ENCODE peak calls at places on chromosome X, in six cellular contexts. Q is activated naive CD8-positive, alpha-beta T cell treated with anti-CD3 and anti-CD28 coated beads, Interleukin-2, amount 10 ng/mL, durations not matched to agents 7 days and 5 days; U is HepG2; N is central memory CD8-positive, alpha-beta T cell; M is activated T-cell treated with anti-CD3 and anti-CD28 coated beads, Interleukin-2, amount 50 U/mL, for 4 hours; E is right cardiac atrium. O is an unnamed sample.
A peak's percentile ranks its signal among the peaks of the same experiment; 100 is the strongest.

GRCh38 chrX:35699642-35700041 is 98.5 kb upstream of the MAGEB16 start:
- ATAC-seq in Q (no peak), U (no peak), N (no peak), M (no peak), E (no peak), O (no peak)

GRCh38 chrX:123927845-123928244 is 33.7 kb upstream of the STAG2 start:
- ATAC-seq in Q (no peak), U (no peak), N (no peak), M (no peak), E (no peak), O (no peak)

GRCh38 chrX:147376601-147377387 is 534.9 kb upstream of the FMR1 start:
- ATAC-seq in Q (no peak), U (no peak), N (no peak), M (no peak), E (no peak), O (no peak)

GRCh38 chrX:70001269-70001668 is 48.5 kb downstream of the AWAT2 start:
- ATAC-seq in Q (no peak), U (no peak), N (no peak), M (no peak), E (peak; percentile 82), O (no peak)

GRCh38 chrX:33204889-33205288 is 6.5 kb downstream of the DMD start:
- ATAC-seq in Q (no peak), U (no peak), N (no peak), M (no peak), E (peak; percentile 74), O (no peak)

GRCh38 chrX:134172588-134173259 is 64.3 kb upstream of the CCDC160 start:
- ATAC-seq in Q (peak; percentile 62), U (peak; percentile 82), N (peak; percentile 45), M (peak; percentile 59), E (peak; percentile 70), O (peak; percentile 44)

GRCh38 chrX:96147645-96148044 is 537.0 kb upstream of the DIAPH2 start:
- ATAC-seq in Q (no peak), U (no peak), N (no peak), M (no peak), E (no peak), O (no peak)

GRCh38 chrX:153505361-153505760 is 10.6 kb downstream of the BGN start:
- ATAC-seq in Q (no peak), U (no peak), N (no peak), M (no peak), E (no peak), O (no peak)

GRCh38 chrX:7115557-7115956 is 32.0 kb upstream of the STS start:
- ATAC-seq in Q (no peak), U (no peak), N (no peak), M (no peak), E (peak; percentile 84), O (no peak)

GRCh38 chrX:21674430-21675186 is 16.5 kb upstream of the KLHL34 start:
- ATAC-seq in Q (no peak), U (no peak), N (no peak), M (no peak), E (no peak), O (no peak)

GRCh38 chrX:153828308-153828707 is 2.0 kb downstream of the PDZD4 start:
- ATAC-seq in Q (no peak), U (no peak), N (no peak), M (no peak), E (no peak), O (no peak)

GRCh38 chrX:65740909-65741308 is 73.5 kb downstream of the MSN start:
- ATAC-seq in Q (no peak), U (no peak), N (no peak), M (no peak), E (no peak), O (no peak)

GRCh38 chrX:21944136-21944615 is 3.7 kb downstream of the SMS start:
- ATAC-seq in Q (no peak), U (no peak), N (no peak), M (no peak), E (no peak), O (no peak)

GRCh38 chrX:153806999-153807575 is 12.6 kb downstream of the SSR4 start:
- ATAC-seq in Q (no peak), U (no peak), N (no peak), M (no peak), E (no peak), O (peak; percentile 81)

GRCh38 chrX:149877636-149878035 is 3.3 kb upstream of the MAGEA8 start:
- ATAC-seq in Q (no peak), U (no peak), N (no peak), M (no peak), E (no peak), O (no peak)

GRCh38 chrX:41808042-41808441 is 84.1 kb downstream of the GPR82 start:
- ATAC-seq in Q (no peak), U (no peak), N (no peak), M (no peak), E (no peak), O (no peak)

GRCh38 chrX:48532201-48532600 is 7.3 kb upstream of the TBC1D25 start:
- ATAC-seq in Q (no peak), U (no peak), N (no peak), M (no peak), E (no peak), O (peak; percentile 19)

GRCh38 chrX:40201486-40201885 is 103.7 kb upstream of the BCOR start:
- ATAC-seq in Q (peak; percentile 96), U (no peak), N (peak; percentile 95), M (peak; percentile 63), E (no peak), O (peak; percentile 38)

GRCh38 chrX:141936080-141936479 is 32.4 kb downstream of the MAGEC1 start:
- ATAC-seq in Q (no peak), U (no peak), N (no peak), M (no peak), E (no peak), O (no peak)

GRCh38 chrX:145832796-145833195 is 15.2 kb downstream of the SLITRK2 start:
- ATAC-seq in Q (no peak), U (no peak), N (no peak), M (no peak), E (no peak), O (no peak)